ENCODE peak calls at places on chromosomes 3 and 15, in four cellular contexts. P is tibial nerve, J is IMR-90, N is uterus. M is an unnamed sample.
A peak's percentile ranks its signal among the peaks of the same experiment; 100 is the strongest.

GRCh38 chr3:180048840-180049239 is 12.1 kb upstream of the PEX5L start:
- DNase-seq in P (no peak), J (peak; percentile 20), N (no peak), M (no peak)

GRCh38 chr3:193269343-193269742 is 28.3 kb downstream of the PLAAT1 start:
- DNase-seq in P (peak; percentile 13), J (no peak), N (no peak), M (no peak)

GRCh38 chr15:61037031-61037430 is 192.1 kb downstream of the RORA start:
- DNase-seq in P (no peak), J (no peak), N (no peak), M (no peak)

GRCh38 chr15:101114610-101115009 is 137.2 kb downstream of the CHSY1 start:
- DNase-seq in P (no peak), J (no peak), N (no peak), M (no peak)

GRCh38 chr15:69117431-69117841 is 43.0 kb upstream of the GLCE start:
- DNase-seq in P (no peak), J (no peak), N (no peak), M (no peak)

GRCh38 chr3:11930084-11930483 is 74.1 kb upstream of the SYN2 start:
- DNase-seq in P (no peak), J (no peak), N (no peak), M (no peak)

GRCh38 chr3:117141821-117142220 is 432.2 kb downstream of the TUSC7 start:
- DNase-seq in P (no peak), J (no peak), N (no peak), M (no peak)

GRCh38 chr3:131494706-131495105 is 8.1 kb downstream of the MRPL3 start:
- DNase-seq in P (no peak), J (no peak), N (no peak), M (no peak)

GRCh38 chr3:161069441-161070251 is 35.5 kb downstream of the B3GALNT1 start:
- DNase-seq in P (no peak), J (peak; percentile 46), N (no peak), M (peak; percentile 53)

GRCh38 chr3:185335799-185336198 is 27.1 kb upstream of the MAP3K13 start:
- DNase-seq in P (no peak), J (peak; percentile 72), N (no peak), M (no peak)

GRCh38 chr3:38150780-38151528 is 12.5 kb downstream of the MYD88 start:
- DNase-seq in P (no peak), J (no peak), N (no peak), M (peak; percentile 26)

GRCh38 chr3:119234610-119235009 is 6.1 kb downstream of the B4GALT4 start:
- DNase-seq in P (no peak), J (no peak), N (no peak), M (no peak)

GRCh38 chr15:29613951-29614382 is 208.3 kb downstream of the TJP1 start:
- DNase-seq in P (no peak), J (no peak), N (no peak), M (peak; percentile 36)

GRCh38 chr3:104604326-104605010 is 762.2 kb upstream of the ALCAM start:
- DNase-seq in P (no peak), J (peak; percentile 48), N (no peak), M (peak; percentile 2)

GRCh38 chr3:142910280-142910679 is 21.4 kb upstream of the PCOLCE2 start:
- DNase-seq in P (no peak), J (no peak), N (no peak), M (no peak)

GRCh38 chr3:87733671-87734367 is 325.0 kb downstream of the CGGBP1 start:
- DNase-seq in P (no peak), J (no peak), N (no peak), M (no peak)

GRCh38 chr3:46709721-46710120 is 7.9 kb downstream of the PRSS50 start:
- DNase-seq in P (no peak), J (no peak), N (peak; percentile 1), M (no peak)

GRCh38 chr15:70703483-70703882 is 59.9 kb downstream of the UACA start:
- DNase-seq in P (no peak), J (no peak), N (no peak), M (no peak)

GRCh38 chr15:34942363-34942762 is 27.2 kb downstream of the AQR start:
- DNase-seq in P (no peak), J (peak; percentile 84), N (no peak), M (no peak)

GRCh38 chr3:57017481-57017880 is 43.0 kb upstream of the SPATA12 start:
- DNase-seq in P (no peak), J (no peak), N (no peak), M (peak; percentile 25)

GRCh38 chr3:25603703-25604102 is 61.0 kb downstream of the TOP2B start:
- DNase-seq in P (no peak), J (no peak), N (no peak), M (peak; percentile 88)

GRCh38 chr15:38991701-38992100 is 427.1 kb upstream of the RASGRP1 start:
- DNase-seq in P (no peak), J (no peak), N (no peak), M (no peak)

GRCh38 chr15:71097890-71098289 is 17.4 kb upstream of the THSD4 start:
- DNase-seq in P (no peak), J (no peak), N (no peak), M (no peak)

GRCh38 chr15:85754993-85755392 is 39.7 kb downstream of the KLHL25 start:
- DNase-seq in P (peak; percentile 11), J (peak; percentile 13), N (peak; percentile 14), M (no peak)

GRCh38 chr15:99416191-99417188 is 149.3 kb upstream of the MEF2A start:
- DNase-seq in P (no peak), J (no peak), N (no peak), M (no peak)

GRCh38 chr3:55477306-55478010 is 9.6 kb downstream of the WNT5A start:
- DNase-seq in P (no peak), J (no peak), N (no peak), M (no peak)

GRCh38 chr3:136883967-136884720 is 22.1 kb downstream of the NCK1 start:
- DNase-seq in P (no peak), J (no peak), N (no peak), M (no peak)

GRCh38 chr15:89457086-89457485 is 39.3 kb downstream of the RHCG start:
- DNase-seq in P (no peak), J (peak; percentile 28), N (no peak), M (peak; percentile 70)

GRCh38 chr15:23877502-23878412 is 190.7 kb upstream of the NDN start:
- DNase-seq in P (no peak), J (no peak), N (peak; percentile 28), M (peak; percentile 18)

GRCh38 chr15:22979699-22980188 is 424 bp downstream of the CYFIP1 start:
- DNase-seq in P (no peak), J (peak; percentile 25), N (peak; percentile 28), M (peak; percentile 50)

GRCh38 chr3:96813820-96814580 is 394 bp upstream of the EPHA6 start:
- DNase-seq in P (no peak), J (peak; percentile 7), N (no peak), M (no peak)

GRCh38 chr3:17310983-17311382 is 426.2 kb downstream of the PLCL2 start:
- DNase-seq in P (no peak), J (no peak), N (no peak), M (no peak)
- TF ChIP-seq CTCF in P (no peak), J (no peak), N (no peak), M (no peak)

GRCh38 chr15:76512971-76513370 is 176.4 kb downstream of the ISL2 start:
- DNase-seq in P (no peak), J (peak; percentile 30), N (no peak), M (no peak)
- TF ChIP-seq POLR2A in P (no peak), J (no peak), N (no peak), M (no peak)

GRCh38 chr3:72919520-72919919 is 31.7 kb downstream of the GXYLT2 start:
- DNase-seq in P (no peak), J (no peak), N (no peak), M (no peak)

DNA sequence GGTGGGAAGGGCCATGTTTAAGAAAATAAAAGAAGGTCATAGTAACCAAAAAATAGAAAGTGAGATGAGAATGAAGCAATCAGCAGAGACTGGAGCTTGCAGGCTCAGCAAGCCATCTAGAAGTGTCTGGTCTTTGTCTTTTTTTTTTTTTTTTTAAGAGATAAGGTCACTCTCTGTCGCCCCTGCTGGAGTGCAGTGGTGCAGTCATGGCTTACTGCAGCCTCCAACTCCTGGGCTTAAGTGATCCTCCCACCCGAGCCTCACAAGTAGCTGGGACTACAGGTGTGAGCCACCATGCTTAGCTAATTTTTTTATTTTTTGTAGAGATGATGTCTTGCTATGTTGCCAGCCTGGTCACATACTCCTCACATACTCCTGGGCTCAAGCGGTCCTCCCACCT is 36.2 kb downstream of the GXYLT2 start:
- DNase-seq in P (no peak), J (no peak), N (no peak), M (peak; percentile 21)
- TF ChIP-seq CTCF in P (no peak), J (no peak), N (no peak), M (peak; percentile 15)

DNA sequence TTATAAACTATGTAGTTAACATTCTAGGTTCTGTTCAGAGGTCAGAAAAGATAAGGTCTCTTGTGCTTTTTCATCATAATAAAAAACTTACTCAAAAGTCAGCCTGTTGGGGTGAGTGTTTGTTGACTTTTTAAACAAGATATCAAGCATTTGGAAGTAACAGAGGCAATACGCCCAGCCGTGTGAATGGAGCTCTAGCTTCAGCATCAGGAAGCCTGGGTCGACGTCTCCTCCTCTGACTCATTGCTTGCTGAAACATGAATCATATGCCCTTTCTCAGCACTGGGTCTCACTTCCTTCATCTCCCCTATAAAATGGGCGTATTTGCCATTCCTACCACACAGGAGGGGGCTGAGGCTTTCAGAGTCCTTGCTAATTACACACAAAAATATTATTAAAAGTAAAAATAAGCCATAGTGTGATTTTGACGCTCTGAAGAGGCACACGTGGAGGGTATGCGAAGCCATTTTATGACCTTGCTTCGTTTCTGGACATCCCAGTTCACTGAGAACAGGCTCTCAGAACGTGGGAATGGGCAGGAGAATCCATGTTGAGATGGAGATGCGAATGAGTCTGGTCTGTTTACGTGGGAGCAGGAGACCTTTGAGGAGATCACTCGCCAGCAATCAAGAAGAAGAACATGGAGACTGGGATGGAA is 220.8 kb upstream of the TPRG1 start:
- DNase-seq in P (peak; percentile 60), J (peak; percentile 99), N (peak; percentile 92), M (peak; percentile 42)
- TF ChIP-seq POLR2A in P (peak; percentile 28), J (no peak), N (no peak), M (no peak)

M was measured in NB4.